ENCODE peak calls at places on chromosome 10, in ten cellular contexts. One of them, this sample, is unnamed.

GRCh38 chr10:71090801-71091200 is 121.6 kb upstream of the UNC5B start:
- DNase-seq in hippocampal formation: no peak
- DNase-seq in astrocyte of the spinal cord: no peak
- DNase-seq in PC-9: no peak
- DNase-seq in naive thymus-derived CD4-positive, alpha-beta T cell: no peak
- DNase-seq in stimulated activated naive CD4-positive, alpha-beta T cell treated with Interleukin-2 at 50 U/mL for 16 hours: no peak
- DNase-seq in stimulated activated CD4-positive, alpha-beta T cell treated with anti-CD3 and anti-CD28 coated beads, Interleukin-2, amount 100 ng/mL, for 48 hours: no peak
- DNase-seq in tibial artery: no peak
- DNase-seq in stimulated activated CD8-positive, alpha-beta memory T cell treated with anti-CD3 and anti-CD28 coated beads, Interleukin-15, amount 100 ng/mL, for 1 hour: no peak
- DNase-seq in foreskin fibroblast: no peak
- DNase-seq in this sample: no peak

GRCh38 chr10:100341953-100342626 is 4.9 kb upstream of the SCD start:
- DNase-seq in hippocampal formation: peak; percentile 41
- DNase-seq in astrocyte of the spinal cord: peak; percentile 60
- DNase-seq in PC-9: peak; percentile 44
- DNase-seq in naive thymus-derived CD4-positive, alpha-beta T cell: peak; percentile 52
- DNase-seq in stimulated activated naive CD4-positive, alpha-beta T cell treated with Interleukin-2 at 50 U/mL for 16 hours: no peak
- DNase-seq in stimulated activated CD4-positive, alpha-beta T cell treated with anti-CD3 and anti-CD28 coated beads, Interleukin-2, amount 100 ng/mL, for 48 hours: peak; percentile 29
- DNase-seq in tibial artery: peak; percentile 45
- DNase-seq in stimulated activated CD8-positive, alpha-beta memory T cell treated with anti-CD3 and anti-CD28 coated beads, Interleukin-15, amount 100 ng/mL, for 1 hour: no peak
- DNase-seq in foreskin fibroblast: peak; percentile 76
- DNase-seq in this sample: peak; percentile 51

GRCh38 chr10:108970016-108970415 is 953.3 kb downstream of the XPNPEP1 start:
- DNase-seq in hippocampal formation: no peak
- DNase-seq in astrocyte of the spinal cord: peak; percentile 15
- DNase-seq in PC-9: no peak
- DNase-seq in naive thymus-derived CD4-positive, alpha-beta T cell: no peak
- DNase-seq in stimulated activated naive CD4-positive, alpha-beta T cell treated with Interleukin-2 at 50 U/mL for 16 hours: no peak
- DNase-seq in stimulated activated CD4-positive, alpha-beta T cell treated with anti-CD3 and anti-CD28 coated beads, Interleukin-2, amount 100 ng/mL, for 48 hours: no peak
- DNase-seq in tibial artery: no peak
- DNase-seq in stimulated activated CD8-positive, alpha-beta memory T cell treated with anti-CD3 and anti-CD28 coated beads, Interleukin-15, amount 100 ng/mL, for 1 hour: no peak
- DNase-seq in foreskin fibroblast: no peak
- DNase-seq in this sample: peak; percentile 30

GRCh38 chr10:15313844-15314243 is 57.2 kb downstream of the FAM171A1 start:
- DNase-seq in hippocampal formation: peak; percentile 41
- DNase-seq in astrocyte of the spinal cord: no peak
- DNase-seq in PC-9: no peak
- DNase-seq in naive thymus-derived CD4-positive, alpha-beta T cell: no peak
- DNase-seq in stimulated activated naive CD4-positive, alpha-beta T cell treated with Interleukin-2 at 50 U/mL for 16 hours: no peak
- DNase-seq in stimulated activated CD4-positive, alpha-beta T cell treated with anti-CD3 and anti-CD28 coated beads, Interleukin-2, amount 100 ng/mL, for 48 hours: no peak
- DNase-seq in tibial artery: no peak
- DNase-seq in stimulated activated CD8-positive, alpha-beta memory T cell treated with anti-CD3 and anti-CD28 coated beads, Interleukin-15, amount 100 ng/mL, for 1 hour: no peak
- DNase-seq in foreskin fibroblast: no peak
- DNase-seq in this sample: no peak

GRCh38 chr10:29011511-29011910 is 277.4 kb upstream of the LYZL1 start:
- DNase-seq in hippocampal formation: no peak
- DNase-seq in astrocyte of the spinal cord: no peak
- DNase-seq in PC-9: no peak
- DNase-seq in naive thymus-derived CD4-positive, alpha-beta T cell: no peak
- DNase-seq in stimulated activated naive CD4-positive, alpha-beta T cell treated with Interleukin-2 at 50 U/mL for 16 hours: no peak
- DNase-seq in stimulated activated CD4-positive, alpha-beta T cell treated with anti-CD3 and anti-CD28 coated beads, Interleukin-2, amount 100 ng/mL, for 48 hours: no peak
- DNase-seq in tibial artery: no peak
- DNase-seq in stimulated activated CD8-positive, alpha-beta memory T cell treated with anti-CD3 and anti-CD28 coated beads, Interleukin-15, amount 100 ng/mL, for 1 hour: no peak
- DNase-seq in foreskin fibroblast: no peak
- DNase-seq in this sample: no peak

GRCh38 chr10:15346440-15347141 is 24.5 kb downstream of the FAM171A1 start:
- DNase-seq in hippocampal formation: peak; percentile 21
- DNase-seq in astrocyte of the spinal cord: no peak
- DNase-seq in PC-9: no peak
- DNase-seq in naive thymus-derived CD4-positive, alpha-beta T cell: no peak
- DNase-seq in stimulated activated naive CD4-positive, alpha-beta T cell treated with Interleukin-2 at 50 U/mL for 16 hours: no peak
- DNase-seq in stimulated activated CD4-positive, alpha-beta T cell treated with anti-CD3 and anti-CD28 coated beads, Interleukin-2, amount 100 ng/mL, for 48 hours: no peak
- DNase-seq in tibial artery: no peak
- DNase-seq in stimulated activated CD8-positive, alpha-beta memory T cell treated with anti-CD3 and anti-CD28 coated beads, Interleukin-15, amount 100 ng/mL, for 1 hour: no peak
- DNase-seq in foreskin fibroblast: peak; percentile 63
- DNase-seq in this sample: no peak

GRCh38 chr10:28668363-28669226 is 8.7 kb upstream of the BAMBI start:
- DNase-seq in hippocampal formation: no peak
- DNase-seq in astrocyte of the spinal cord: no peak
- DNase-seq in PC-9: no peak
- DNase-seq in naive thymus-derived CD4-positive, alpha-beta T cell: no peak
- DNase-seq in stimulated activated naive CD4-positive, alpha-beta T cell treated with Interleukin-2 at 50 U/mL for 16 hours: peak; percentile 24
- DNase-seq in stimulated activated CD4-positive, alpha-beta T cell treated with anti-CD3 and anti-CD28 coated beads, Interleukin-2, amount 100 ng/mL, for 48 hours: peak; percentile 54
- DNase-seq in tibial artery: peak; percentile 57
- DNase-seq in stimulated activated CD8-positive, alpha-beta memory T cell treated with anti-CD3 and anti-CD28 coated beads, Interleukin-15, amount 100 ng/mL, for 1 hour: no peak
- DNase-seq in foreskin fibroblast: peak; percentile 57
- DNase-seq in this sample: no peak

GRCh38 chr10:86182150-86182549 is 184.4 kb downstream of the GRID1 start:
- DNase-seq in hippocampal formation: peak; percentile 82
- DNase-seq in astrocyte of the spinal cord: no peak
- DNase-seq in PC-9: no peak
- DNase-seq in naive thymus-derived CD4-positive, alpha-beta T cell: no peak
- DNase-seq in stimulated activated naive CD4-positive, alpha-beta T cell treated with Interleukin-2 at 50 U/mL for 16 hours: no peak
- DNase-seq in stimulated activated CD4-positive, alpha-beta T cell treated with anti-CD3 and anti-CD28 coated beads, Interleukin-2, amount 100 ng/mL, for 48 hours: no peak
- DNase-seq in tibial artery: peak; percentile 13
- DNase-seq in stimulated activated CD8-positive, alpha-beta memory T cell treated with anti-CD3 and anti-CD28 coated beads, Interleukin-15, amount 100 ng/mL, for 1 hour: no peak
- DNase-seq in foreskin fibroblast: no peak
- DNase-seq in this sample: no peak

GRCh38 chr10:33100996-33101747 is 143.1 kb upstream of the ITGB1 start:
- DNase-seq in hippocampal formation: no peak
- DNase-seq in astrocyte of the spinal cord: no peak
- DNase-seq in PC-9: no peak
- DNase-seq in naive thymus-derived CD4-positive, alpha-beta T cell: no peak
- DNase-seq in stimulated activated naive CD4-positive, alpha-beta T cell treated with Interleukin-2 at 50 U/mL for 16 hours: no peak
- DNase-seq in stimulated activated CD4-positive, alpha-beta T cell treated with anti-CD3 and anti-CD28 coated beads, Interleukin-2, amount 100 ng/mL, for 48 hours: no peak
- DNase-seq in tibial artery: no peak
- DNase-seq in stimulated activated CD8-positive, alpha-beta memory T cell treated with anti-CD3 and anti-CD28 coated beads, Interleukin-15, amount 100 ng/mL, for 1 hour: no peak
- DNase-seq in foreskin fibroblast: no peak
- DNase-seq in this sample: no peak

GRCh38 chr10:102814873-102815661 is 22.1 kb downstream of the CYP17A1 start:
- DNase-seq in hippocampal formation: no peak
- DNase-seq in astrocyte of the spinal cord: peak; percentile 72
- DNase-seq in PC-9: no peak
- DNase-seq in naive thymus-derived CD4-positive, alpha-beta T cell: no peak
- DNase-seq in stimulated activated naive CD4-positive, alpha-beta T cell treated with Interleukin-2 at 50 U/mL for 16 hours: no peak
- DNase-seq in stimulated activated CD4-positive, alpha-beta T cell treated with anti-CD3 and anti-CD28 coated beads, Interleukin-2, amount 100 ng/mL, for 48 hours: no peak
- DNase-seq in tibial artery: peak; percentile 88
- DNase-seq in stimulated activated CD8-positive, alpha-beta memory T cell treated with anti-CD3 and anti-CD28 coated beads, Interleukin-15, amount 100 ng/mL, for 1 hour: no peak
- DNase-seq in foreskin fibroblast: peak; percentile 49
- DNase-seq in this sample: no peak

GRCh38 chr10:74637685-74638084 is 188.7 kb upstream of the KAT6B start:
- DNase-seq in hippocampal formation: no peak
- DNase-seq in astrocyte of the spinal cord: no peak
- DNase-seq in PC-9: no peak
- DNase-seq in naive thymus-derived CD4-positive, alpha-beta T cell: no peak
- DNase-seq in stimulated activated naive CD4-positive, alpha-beta T cell treated with Interleukin-2 at 50 U/mL for 16 hours: no peak
- DNase-seq in stimulated activated CD4-positive, alpha-beta T cell treated with anti-CD3 and anti-CD28 coated beads, Interleukin-2, amount 100 ng/mL, for 48 hours: no peak
- DNase-seq in tibial artery: no peak
- DNase-seq in stimulated activated CD8-positive, alpha-beta memory T cell treated with anti-CD3 and anti-CD28 coated beads, Interleukin-15, amount 100 ng/mL, for 1 hour: no peak
- DNase-seq in foreskin fibroblast: peak; percentile 7
- DNase-seq in this sample: no peak

GRCh38 chr10:16909961-16910794 is 93.0 kb upstream of the RSU1 start:
- DNase-seq in hippocampal formation: no peak
- DNase-seq in astrocyte of the spinal cord: no peak
- DNase-seq in PC-9: no peak
- DNase-seq in naive thymus-derived CD4-positive, alpha-beta T cell: no peak
- DNase-seq in stimulated activated naive CD4-positive, alpha-beta T cell treated with Interleukin-2 at 50 U/mL for 16 hours: no peak
- DNase-seq in stimulated activated CD4-positive, alpha-beta T cell treated with anti-CD3 and anti-CD28 coated beads, Interleukin-2, amount 100 ng/mL, for 48 hours: no peak
- DNase-seq in tibial artery: no peak
- DNase-seq in stimulated activated CD8-positive, alpha-beta memory T cell treated with anti-CD3 and anti-CD28 coated beads, Interleukin-15, amount 100 ng/mL, for 1 hour: no peak
- DNase-seq in foreskin fibroblast: peak; percentile 30
- DNase-seq in this sample: no peak

GRCh38 chr10:119409906-119410305 is 132.6 kb downstream of the RGS10 start:
- DNase-seq in hippocampal formation: no peak
- DNase-seq in astrocyte of the spinal cord: peak; percentile 51
- DNase-seq in PC-9: no peak
- DNase-seq in naive thymus-derived CD4-positive, alpha-beta T cell: no peak
- DNase-seq in stimulated activated naive CD4-positive, alpha-beta T cell treated with Interleukin-2 at 50 U/mL for 16 hours: no peak
- DNase-seq in stimulated activated CD4-positive, alpha-beta T cell treated with anti-CD3 and anti-CD28 coated beads, Interleukin-2, amount 100 ng/mL, for 48 hours: no peak
- DNase-seq in tibial artery: no peak
- DNase-seq in stimulated activated CD8-positive, alpha-beta memory T cell treated with anti-CD3 and anti-CD28 coated beads, Interleukin-15, amount 100 ng/mL, for 1 hour: no peak
- DNase-seq in foreskin fibroblast: no peak
- DNase-seq in this sample: no peak

GRCh38 chr10:103781329-103782061 is 73.9 kb downstream of the SH3PXD2A start:
- DNase-seq in hippocampal formation: no peak
- DNase-seq in astrocyte of the spinal cord: peak; percentile 96
- DNase-seq in PC-9: peak; percentile 49
- DNase-seq in naive thymus-derived CD4-positive, alpha-beta T cell: no peak
- DNase-seq in stimulated activated naive CD4-positive, alpha-beta T cell treated with Interleukin-2 at 50 U/mL for 16 hours: no peak
- DNase-seq in stimulated activated CD4-positive, alpha-beta T cell treated with anti-CD3 and anti-CD28 coated beads, Interleukin-2, amount 100 ng/mL, for 48 hours: no peak
- DNase-seq in tibial artery: no peak
- DNase-seq in stimulated activated CD8-positive, alpha-beta memory T cell treated with anti-CD3 and anti-CD28 coated beads, Interleukin-15, amount 100 ng/mL, for 1 hour: no peak
- DNase-seq in foreskin fibroblast: peak; percentile 94
- DNase-seq in this sample: no peak

GRCh38 chr10:4844864-4845263 is 18.9 kb downstream of the AKR1E2 start:
- DNase-seq in hippocampal formation: no peak
- DNase-seq in astrocyte of the spinal cord: no peak
- DNase-seq in PC-9: no peak
- DNase-seq in naive thymus-derived CD4-positive, alpha-beta T cell: no peak
- DNase-seq in stimulated activated naive CD4-positive, alpha-beta T cell treated with Interleukin-2 at 50 U/mL for 16 hours: no peak
- DNase-seq in stimulated activated CD4-positive, alpha-beta T cell treated with anti-CD3 and anti-CD28 coated beads, Interleukin-2, amount 100 ng/mL, for 48 hours: no peak
- DNase-seq in tibial artery: no peak
- DNase-seq in stimulated activated CD8-positive, alpha-beta memory T cell treated with anti-CD3 and anti-CD28 coated beads, Interleukin-15, amount 100 ng/mL, for 1 hour: no peak
- DNase-seq in foreskin fibroblast: no peak
- DNase-seq in this sample: no peak

GRCh38 chr10:49441488-49442476 is 45.9 kb upstream of the DRGX start:
- DNase-seq in hippocampal formation: no peak
- DNase-seq in astrocyte of the spinal cord: no peak
- DNase-seq in PC-9: no peak
- DNase-seq in naive thymus-derived CD4-positive, alpha-beta T cell: no peak
- DNase-seq in stimulated activated naive CD4-positive, alpha-beta T cell treated with Interleukin-2 at 50 U/mL for 16 hours: no peak
- DNase-seq in stimulated activated CD4-positive, alpha-beta T cell treated with anti-CD3 and anti-CD28 coated beads, Interleukin-2, amount 100 ng/mL, for 48 hours: no peak
- DNase-seq in tibial artery: no peak
- DNase-seq in stimulated activated CD8-positive, alpha-beta memory T cell treated with anti-CD3 and anti-CD28 coated beads, Interleukin-15, amount 100 ng/mL, for 1 hour: no peak
- DNase-seq in foreskin fibroblast: no peak
- DNase-seq in this sample: no peak

GRCh38 chr10:69715156-69715898 is 85.3 kb downstream of the FAM241B start:
- DNase-seq in hippocampal formation: no peak
- DNase-seq in astrocyte of the spinal cord: peak; percentile 94
- DNase-seq in PC-9: no peak
- DNase-seq in naive thymus-derived CD4-positive, alpha-beta T cell: no peak
- DNase-seq in stimulated activated naive CD4-positive, alpha-beta T cell treated with Interleukin-2 at 50 U/mL for 16 hours: no peak
- DNase-seq in stimulated activated CD4-positive, alpha-beta T cell treated with anti-CD3 and anti-CD28 coated beads, Interleukin-2, amount 100 ng/mL, for 48 hours: no peak
- DNase-seq in tibial artery: no peak
- DNase-seq in stimulated activated CD8-positive, alpha-beta memory T cell treated with anti-CD3 and anti-CD28 coated beads, Interleukin-15, amount 100 ng/mL, for 1 hour: no peak
- DNase-seq in foreskin fibroblast: peak; percentile 58
- DNase-seq in this sample: no peak

GRCh38 chr10:20768849-20769248 is 128.3 kb downstream of the NEBL start:
- DNase-seq in hippocampal formation: no peak
- DNase-seq in astrocyte of the spinal cord: peak; percentile 29
- DNase-seq in PC-9: no peak
- DNase-seq in naive thymus-derived CD4-positive, alpha-beta T cell: no peak
- DNase-seq in stimulated activated naive CD4-positive, alpha-beta T cell treated with Interleukin-2 at 50 U/mL for 16 hours: no peak
- DNase-seq in stimulated activated CD4-positive, alpha-beta T cell treated with anti-CD3 and anti-CD28 coated beads, Interleukin-2, amount 100 ng/mL, for 48 hours: no peak
- DNase-seq in tibial artery: no peak
- DNase-seq in stimulated activated CD8-positive, alpha-beta memory T cell treated with anti-CD3 and anti-CD28 coated beads, Interleukin-15, amount 100 ng/mL, for 1 hour: no peak
- DNase-seq in foreskin fibroblast: peak; percentile 29
- DNase-seq in this sample: no peak

GRCh38 chr10:102020938-102021337 is 35.0 kb downstream of the ARMH3 start:
- DNase-seq in hippocampal formation: no peak
- DNase-seq in astrocyte of the spinal cord: no peak
- DNase-seq in PC-9: no peak
- DNase-seq in naive thymus-derived CD4-positive, alpha-beta T cell: no peak
- DNase-seq in stimulated activated naive CD4-positive, alpha-beta T cell treated with Interleukin-2 at 50 U/mL for 16 hours: no peak
- DNase-seq in stimulated activated CD4-positive, alpha-beta T cell treated with anti-CD3 and anti-CD28 coated beads, Interleukin-2, amount 100 ng/mL, for 48 hours: no peak
- DNase-seq in tibial artery: no peak
- DNase-seq in stimulated activated CD8-positive, alpha-beta memory T cell treated with anti-CD3 and anti-CD28 coated beads, Interleukin-15, amount 100 ng/mL, for 1 hour: no peak
- DNase-seq in foreskin fibroblast: no peak
- DNase-seq in this sample: peak; percentile 26

GRCh38 chr10:97483526-97483925 is 14.7 kb downstream of the MMS19 start:
- DNase-seq in hippocampal formation: no peak
- DNase-seq in astrocyte of the spinal cord: no peak
- DNase-seq in PC-9: no peak
- DNase-seq in naive thymus-derived CD4-positive, alpha-beta T cell: no peak
- DNase-seq in stimulated activated naive CD4-positive, alpha-beta T cell treated with Interleukin-2 at 50 U/mL for 16 hours: no peak
- DNase-seq in stimulated activated CD4-positive, alpha-beta T cell treated with anti-CD3 and anti-CD28 coated beads, Interleukin-2, amount 100 ng/mL, for 48 hours: no peak
- DNase-seq in tibial artery: no peak
- DNase-seq in stimulated activated CD8-positive, alpha-beta memory T cell treated with anti-CD3 and anti-CD28 coated beads, Interleukin-15, amount 100 ng/mL, for 1 hour: no peak
- DNase-seq in foreskin fibroblast: no peak
- DNase-seq in this sample: no peak

GRCh38 chr10:101046332-101047238 is 15.2 kb upstream of the KAZALD1 start:
- DNase-seq in hippocampal formation: no peak
- DNase-seq in astrocyte of the spinal cord: no peak
- DNase-seq in PC-9: no peak
- DNase-seq in naive thymus-derived CD4-positive, alpha-beta T cell: no peak
- DNase-seq in stimulated activated naive CD4-positive, alpha-beta T cell treated with Interleukin-2 at 50 U/mL for 16 hours: no peak
- DNase-seq in stimulated activated CD4-positive, alpha-beta T cell treated with anti-CD3 and anti-CD28 coated beads, Interleukin-2, amount 100 ng/mL, for 48 hours: no peak
- DNase-seq in tibial artery: no peak
- DNase-seq in stimulated activated CD8-positive, alpha-beta memory T cell treated with anti-CD3 and anti-CD28 coated beads, Interleukin-15, amount 100 ng/mL, for 1 hour: no peak
- DNase-seq in foreskin fibroblast: no peak
- DNase-seq in this sample: no peak

GRCh38 chr10:47152861-47153349 is 147.1 kb upstream of the GDF10 start:
- DNase-seq in hippocampal formation: no peak
- DNase-seq in astrocyte of the spinal cord: no peak
- DNase-seq in PC-9: no peak
- DNase-seq in naive thymus-derived CD4-positive, alpha-beta T cell: no peak
- DNase-seq in stimulated activated naive CD4-positive, alpha-beta T cell treated with Interleukin-2 at 50 U/mL for 16 hours: no peak
- DNase-seq in stimulated activated CD4-positive, alpha-beta T cell treated with anti-CD3 and anti-CD28 coated beads, Interleukin-2, amount 100 ng/mL, for 48 hours: no peak
- DNase-seq in tibial artery: no peak
- DNase-seq in stimulated activated CD8-positive, alpha-beta memory T cell treated with anti-CD3 and anti-CD28 coated beads, Interleukin-15, amount 100 ng/mL, for 1 hour: no peak
- DNase-seq in foreskin fibroblast: peak; percentile 36
- DNase-seq in this sample: no peak

GRCh38 chr10:47027812-47028260 is 116.6 kb downstream of the PTPN20 start:
- DNase-seq in hippocampal formation: no peak
- DNase-seq in astrocyte of the spinal cord: no peak
- DNase-seq in PC-9: no peak
- DNase-seq in naive thymus-derived CD4-positive, alpha-beta T cell: no peak
- DNase-seq in stimulated activated naive CD4-positive, alpha-beta T cell treated with Interleukin-2 at 50 U/mL for 16 hours: no peak
- DNase-seq in stimulated activated CD4-positive, alpha-beta T cell treated with anti-CD3 and anti-CD28 coated beads, Interleukin-2, amount 100 ng/mL, for 48 hours: no peak
- DNase-seq in tibial artery: no peak
- DNase-seq in stimulated activated CD8-positive, alpha-beta memory T cell treated with anti-CD3 and anti-CD28 coated beads, Interleukin-15, amount 100 ng/mL, for 1 hour: no peak
- DNase-seq in foreskin fibroblast: no peak
- DNase-seq in this sample: no peak

GRCh38 chr10:97538839-97539238 is 33.7 kb upstream of the ANKRD2 start:
- DNase-seq in hippocampal formation: no peak
- DNase-seq in astrocyte of the spinal cord: no peak
- DNase-seq in PC-9: no peak
- DNase-seq in naive thymus-derived CD4-positive, alpha-beta T cell: no peak
- DNase-seq in stimulated activated naive CD4-positive, alpha-beta T cell treated with Interleukin-2 at 50 U/mL for 16 hours: no peak
- DNase-seq in stimulated activated CD4-positive, alpha-beta T cell treated with anti-CD3 and anti-CD28 coated beads, Interleukin-2, amount 100 ng/mL, for 48 hours: no peak
- DNase-seq in tibial artery: no peak
- DNase-seq in stimulated activated CD8-positive, alpha-beta memory T cell treated with anti-CD3 and anti-CD28 coated beads, Interleukin-15, amount 100 ng/mL, for 1 hour: no peak
- DNase-seq in foreskin fibroblast: no peak
- DNase-seq in this sample: no peak

GRCh38 chr10:4704034-4704545 is 121.9 kb upstream of the AKR1E2 start:
- DNase-seq in hippocampal formation: no peak
- DNase-seq in astrocyte of the spinal cord: peak; percentile 99
- DNase-seq in PC-9: peak; percentile 61
- DNase-seq in naive thymus-derived CD4-positive, alpha-beta T cell: no peak
- DNase-seq in stimulated activated naive CD4-positive, alpha-beta T cell treated with Interleukin-2 at 50 U/mL for 16 hours: no peak
- DNase-seq in stimulated activated CD4-positive, alpha-beta T cell treated with anti-CD3 and anti-CD28 coated beads, Interleukin-2, amount 100 ng/mL, for 48 hours: no peak
- DNase-seq in tibial artery: no peak
- DNase-seq in stimulated activated CD8-positive, alpha-beta memory T cell treated with anti-CD3 and anti-CD28 coated beads, Interleukin-15, amount 100 ng/mL, for 1 hour: no peak
- DNase-seq in foreskin fibroblast: peak; percentile 87
- DNase-seq in this sample: no peak

GRCh38 chr10:103564799-103565365 is 71.4 kb downstream of the NEURL1 start:
- DNase-seq in hippocampal formation: no peak
- DNase-seq in astrocyte of the spinal cord: no peak
- DNase-seq in PC-9: no peak
- DNase-seq in naive thymus-derived CD4-positive, alpha-beta T cell: no peak
- DNase-seq in stimulated activated naive CD4-positive, alpha-beta T cell treated with Interleukin-2 at 50 U/mL for 16 hours: peak; percentile 4
- DNase-seq in stimulated activated CD4-positive, alpha-beta T cell treated with anti-CD3 and anti-CD28 coated beads, Interleukin-2, amount 100 ng/mL, for 48 hours: peak; percentile 68
- DNase-seq in tibial artery: no peak
- DNase-seq in stimulated activated CD8-positive, alpha-beta memory T cell treated with anti-CD3 and anti-CD28 coated beads, Interleukin-15, amount 100 ng/mL, for 1 hour: no peak
- DNase-seq in foreskin fibroblast: no peak
- DNase-seq in this sample: peak; percentile 26

GRCh38 chr10:122199689-122200088 is 71.4 kb upstream of the BTBD16 start:
- DNase-seq in hippocampal formation: no peak
- DNase-seq in astrocyte of the spinal cord: no peak
- DNase-seq in PC-9: no peak
- DNase-seq in naive thymus-derived CD4-positive, alpha-beta T cell: no peak
- DNase-seq in stimulated activated naive CD4-positive, alpha-beta T cell treated with Interleukin-2 at 50 U/mL for 16 hours: no peak
- DNase-seq in stimulated activated CD4-positive, alpha-beta T cell treated with anti-CD3 and anti-CD28 coated beads, Interleukin-2, amount 100 ng/mL, for 48 hours: no peak
- DNase-seq in tibial artery: no peak
- DNase-seq in stimulated activated CD8-positive, alpha-beta memory T cell treated with anti-CD3 and anti-CD28 coated beads, Interleukin-15, amount 100 ng/mL, for 1 hour: no peak
- DNase-seq in foreskin fibroblast: no peak
- DNase-seq in this sample: no peak

GRCh38 chr10:50291261-50291850 is 40.0 kb upstream of the ASAH2 start:
- DNase-seq in hippocampal formation: no peak
- DNase-seq in astrocyte of the spinal cord: peak; percentile 43
- DNase-seq in PC-9: no peak
- DNase-seq in naive thymus-derived CD4-positive, alpha-beta T cell: no peak
- DNase-seq in stimulated activated naive CD4-positive, alpha-beta T cell treated with Interleukin-2 at 50 U/mL for 16 hours: no peak
- DNase-seq in stimulated activated CD4-positive, alpha-beta T cell treated with anti-CD3 and anti-CD28 coated beads, Interleukin-2, amount 100 ng/mL, for 48 hours: no peak
- DNase-seq in tibial artery: no peak
- DNase-seq in stimulated activated CD8-positive, alpha-beta memory T cell treated with anti-CD3 and anti-CD28 coated beads, Interleukin-15, amount 100 ng/mL, for 1 hour: no peak
- DNase-seq in foreskin fibroblast: peak; percentile 41
- DNase-seq in this sample: no peak

This sample was measured in DND-41.